ENCODE peak calls at places on chromosomes 12 and 14, in four cellular contexts. C is WTC11, U is K562, W is GM12878. R is an unnamed sample.

GRCh38 chr12:60148831-60149230 is 553.0 kb downstream of the SLC16A7 start:
- DNase-seq in C (no peak), U (no peak), W (no peak), R (peak; percentile 6)

GRCh38 chr12:49094104-49094948 is at the start of gene DHH:
- DNase-seq in C (peak; percentile 72), U (peak; percentile 80), W (no peak), R (no peak)

GRCh38 chr12:93002278-93003054 is 73.4 kb upstream of the EEA1 start:
- DNase-seq in C (no peak), U (no peak), W (no peak), R (no peak)

GRCh38 chr12:56622535-56622934 is 7.6 kb downstream of the BAZ2A start:
- DNase-seq in C (no peak), U (no peak), W (no peak), R (no peak)

GRCh38 chr12:32062841-32063240 is 43.8 kb upstream of the BICD1 start:
- DNase-seq in C (no peak), U (no peak), W (no peak), R (no peak)

GRCh38 chr12:32309811-32310755 is 89.3 kb upstream of the FGD4 start:
- DNase-seq in C (no peak), U (peak; percentile 12), W (no peak), R (no peak)

GRCh38 chr12:106290666-106291065 is 11.9 kb upstream of the TCP11L2 start:
- DNase-seq in C (no peak), U (no peak), W (no peak), R (no peak)

GRCh38 chr12:121441555-121441954 is 41.6 kb downstream of the RNF34 start:
- DNase-seq in C (peak; percentile 57), U (no peak), W (no peak), R (peak; percentile 70)

GRCh38 chr14:24943024-24943423 is 106.9 kb downstream of the STXBP6 start:
- DNase-seq in C (peak; percentile 69), U (no peak), W (no peak), R (no peak)

GRCh38 chr12:20044836-20045235 is 323.5 kb upstream of the PDE3A start:
- DNase-seq in C (no peak), U (no peak), W (no peak), R (no peak)

GRCh38 chr14:71166434-71166833 is 259.2 kb downstream of the PCNX1 start:
- DNase-seq in C (peak; percentile 39), U (peak; percentile 11), W (no peak), R (peak; percentile 30)

GRCh38 chr12:55698965-55699364 is 8.7 kb downstream of the ITGA7 start:
- DNase-seq in C (no peak), U (no peak), W (no peak), R (no peak)

GRCh38 chr14:62206456-62206855 is 444.2 kb downstream of the SNAPC1 start:
- DNase-seq in C (no peak), U (no peak), W (no peak), R (no peak)

GRCh38 chr14:49867831-49868719 is 15.5 kb upstream of the NEMF start:
- DNase-seq in C (peak; percentile 96), U (peak; percentile 90), W (peak; percentile 92), R (peak; percentile 98)

GRCh38 chr12:77510985-77511384 is 319.7 kb upstream of the NAV3 start:
- DNase-seq in C (no peak), U (no peak), W (no peak), R (no peak)

GRCh38 chr12:82359115-82359478 is 768 bp downstream of the METTL25 start:
- DNase-seq in C (peak; percentile 48), U (peak; percentile 11), W (no peak), R (no peak)

GRCh38 chr12:2273288-2273687 is 220.5 kb downstream of the CACNA1C start:
- DNase-seq in C (no peak), U (no peak), W (no peak), R (no peak)

GRCh38 chr12:33876618-33877017 is 145.7 kb upstream of the ALG10 start:
- DNase-seq in C (no peak), U (no peak), W (no peak), R (no peak)
- TF ChIP-seq USF2 in C (no peak), U (no peak), W (no peak), R (no peak)

GRCh38 chr12:62789856-62790255 is 145.1 kb downstream of the PPM1H start:
- DNase-seq in C (no peak), U (no peak), W (no peak), R (no peak)
- TF ChIP-seq ESRRA in C (no peak), U (no peak), W (no peak), R (no peak)

DNA sequence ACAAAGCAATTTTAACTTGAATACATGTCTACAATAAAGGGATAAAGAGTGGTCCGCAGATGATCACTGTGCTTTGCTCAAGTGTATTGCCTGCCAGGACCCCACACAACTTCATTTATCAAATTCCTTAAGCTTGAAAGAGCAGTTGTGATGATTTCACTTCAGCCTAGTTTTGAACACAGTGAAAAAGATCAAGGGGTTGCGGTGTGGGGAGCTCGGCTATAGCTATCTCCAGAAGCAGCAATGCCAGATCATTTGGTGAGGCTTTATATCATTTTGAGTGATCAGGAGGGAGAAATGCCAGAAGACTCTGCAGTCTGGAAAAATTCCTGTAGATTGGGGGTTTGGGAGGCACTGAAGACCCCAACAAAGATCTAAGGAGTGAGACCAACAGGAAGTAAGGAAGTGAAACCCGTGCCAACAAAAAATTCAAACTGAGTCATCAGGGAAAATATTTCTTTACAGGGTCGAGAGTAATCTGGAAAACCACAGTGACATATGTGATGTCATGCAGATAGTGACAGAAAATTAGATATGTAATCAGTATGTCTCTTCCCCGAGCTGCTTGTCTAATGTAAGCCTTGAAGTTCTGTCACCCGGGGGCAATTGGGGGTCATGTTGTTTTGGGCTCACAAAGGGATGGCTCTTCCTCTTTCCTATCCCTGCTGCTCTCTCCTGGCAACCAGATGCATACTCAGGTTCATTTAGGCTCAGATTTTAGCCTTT is 221.8 kb downstream of the MSRB3 start:
- DNase-seq in C (no peak), U (no peak), W (no peak), R (no peak)
- TF ChIP-seq USF2 in C (no peak), U (no peak), W (no peak), R (no peak)

DNA sequence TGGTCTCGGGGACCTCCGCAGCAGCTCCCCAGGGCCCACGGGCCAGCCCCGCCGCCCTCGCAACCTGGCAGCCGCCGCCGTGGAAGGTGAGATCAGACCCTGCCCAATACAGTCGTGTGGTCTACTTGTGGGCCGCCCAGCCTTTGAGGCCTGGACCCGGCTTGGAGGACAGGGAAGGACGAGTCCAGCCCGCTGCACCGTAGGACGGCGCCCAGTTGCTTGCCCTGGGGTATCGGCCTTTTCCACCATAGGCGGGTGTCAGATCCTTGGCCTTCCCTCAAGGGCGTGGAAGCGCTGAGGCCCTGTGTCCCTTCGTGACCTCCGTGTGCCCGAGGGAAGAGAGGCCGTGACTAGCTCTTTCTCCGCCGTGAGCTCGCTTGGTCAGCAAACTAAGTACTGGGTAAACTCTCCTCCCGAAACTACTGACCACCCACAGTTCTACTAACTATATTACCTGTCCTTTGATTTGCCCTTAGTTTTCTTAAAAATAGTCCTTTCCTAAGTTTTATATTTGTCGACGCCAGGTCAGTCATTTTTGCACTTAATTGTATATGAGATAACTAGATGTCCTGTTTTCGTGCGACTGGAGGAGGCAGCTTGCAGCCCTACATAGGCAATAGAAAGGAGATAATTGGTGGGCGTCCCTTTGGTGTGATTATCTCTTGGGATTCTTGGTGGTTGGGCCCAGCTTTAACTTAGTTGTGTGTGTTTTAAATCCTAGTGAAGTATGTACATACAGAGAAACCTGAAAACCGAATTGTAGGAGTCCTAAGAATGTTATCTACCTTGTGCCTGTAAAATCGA is 766 bp downstream of the SLC25A3 start:
- DNase-seq in C (no peak), U (no peak), W (no peak), R (no peak)
- TF ChIP-seq ESRRA in C (no peak), U (no peak), W (no peak), R (peak; percentile 17)

GRCh38 chr12:88854260-88854659 is 274.0 kb upstream of the KITLG start:
- DNase-seq in C (no peak), U (no peak), W (no peak), R (peak; percentile 44)
- TF ChIP-seq USF2 in C (no peak), U (no peak), W (no peak), R (no peak)

DNA sequence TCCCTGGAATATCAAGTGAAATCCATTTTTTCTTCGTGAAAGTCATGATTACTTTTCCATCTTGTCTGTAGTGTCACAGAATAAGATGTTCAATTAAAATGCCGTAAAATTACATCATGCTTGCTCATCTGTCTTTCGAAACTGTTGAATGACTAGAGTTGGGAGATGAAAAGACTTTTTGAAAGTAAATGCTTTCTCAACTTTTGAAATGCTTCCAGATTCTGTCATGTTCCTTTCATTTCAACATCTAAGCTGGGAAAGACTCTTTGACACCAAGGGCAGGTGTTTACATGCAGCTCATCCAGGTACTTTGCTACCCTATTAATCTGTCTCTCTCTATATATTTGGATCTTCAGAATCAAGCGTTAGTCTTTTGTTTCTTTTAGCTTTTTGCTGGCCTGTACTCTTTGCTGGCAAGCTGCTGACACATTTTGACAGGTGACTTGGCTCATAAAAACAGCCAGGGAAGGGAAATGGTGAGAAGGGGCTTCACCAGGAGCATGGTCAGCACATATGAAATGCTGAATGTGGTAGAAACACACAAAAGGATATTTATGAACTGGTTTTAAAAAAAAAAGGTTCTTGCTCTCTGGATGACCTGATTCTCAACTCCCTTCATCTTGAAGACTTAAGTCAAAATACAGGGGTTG is 77.0 kb upstream of the METAP2 start:
- DNase-seq in C (no peak), U (no peak), W (no peak), R (no peak)
- TF ChIP-seq ESRRA in C (no peak), U (no peak), W (no peak), R (no peak)

GRCh38 chr12:128844031-128844635 is 9.1 kb upstream of the GLT1D1 start:
- DNase-seq in C (peak; percentile 11), U (no peak), W (no peak), R (no peak)
- TF ChIP-seq USF2 in C (no peak), U (no peak), W (no peak), R (no peak)

DNA sequence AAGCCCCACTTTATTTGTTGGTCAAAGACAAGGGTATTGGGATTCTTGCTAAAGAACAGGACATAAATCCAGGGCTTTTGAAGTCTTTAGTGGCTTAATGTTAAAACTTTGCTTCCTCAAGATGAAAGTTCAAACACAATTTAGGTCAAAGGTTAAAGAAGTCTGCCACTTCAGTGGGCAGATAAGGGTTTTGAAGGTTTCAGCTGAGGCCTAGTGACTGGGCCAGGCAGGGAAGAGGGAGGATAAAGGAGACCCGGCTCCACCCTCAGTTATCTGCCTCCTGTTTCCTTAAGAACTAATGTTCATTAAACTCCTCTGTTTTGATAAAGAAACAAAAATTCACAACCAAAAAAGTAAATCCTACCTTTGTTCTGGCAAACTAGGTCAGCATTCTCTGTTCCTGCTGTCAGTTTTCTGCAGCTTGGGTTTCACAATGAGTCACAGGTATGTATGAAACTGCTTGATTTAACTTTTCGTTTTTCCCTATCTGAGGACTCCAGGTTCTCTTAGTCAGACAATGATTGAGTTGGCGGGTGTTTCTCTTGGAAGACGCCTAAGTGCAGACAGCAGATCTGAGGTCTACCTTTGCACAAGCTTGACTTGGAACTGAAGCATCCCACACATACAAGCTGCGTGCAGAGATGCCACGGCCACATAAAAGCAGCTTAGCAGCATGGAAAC is 208.3 kb downstream of the EXOC5 start:
- DNase-seq in C (no peak), U (peak; percentile 14), W (peak; percentile 52), R (no peak)
- TF ChIP-seq ESRRA in C (no peak), U (no peak), W (no peak), R (no peak)